ENCODE peak calls at places on chromosome 14, in six cellular contexts. Z, B, A, D, W and V are unnamed samples.
A peak's percentile ranks its signal among the peaks of the same experiment; 100 is the strongest.

GRCh38 chr14:50059773-50060629 is 56.4 kb downstream of the VCPKMT start:
- DNase-seq in W (no peak), B (no peak), A (peak; percentile 16), D (no peak), Z (no peak), V (no peak)

GRCh38 chr14:54715244-54715643 is 148.3 kb downstream of the SAMD4A start:
- DNase-seq in Z (no peak), B (no peak), A (peak; percentile 44), W (peak; percentile 4), D (no peak), V (no peak)

GRCh38 chr14:53619625-53620324 is 336.9 kb downstream of the BMP4 start:
- DNase-seq in A (peak; percentile 80), Z (no peak), D (no peak), W (no peak), B (peak; percentile 66), V (peak; percentile 62)

GRCh38 chr14:97021001-97021400 is 223.8 kb downstream of the VRK1 start:
- DNase-seq in B (no peak), Z (no peak), A (no peak), D (no peak), W (no peak), V (no peak)

GRCh38 chr14:71714225-71714624 is 218.0 kb upstream of the RGS6 start:
- DNase-seq in B (no peak), A (no peak), D (no peak), Z (no peak), W (no peak), V (peak; percentile 95)

GRCh38 chr14:68680541-68681051 is 112.3 kb downstream of the ZFP36L1 start:
- DNase-seq in Z (no peak), D (no peak), W (no peak), A (no peak), B (peak; percentile 49), V (no peak)

GRCh38 chr14:94089479-94089878 is 8.4 kb downstream of the IFI27L1 start:
- DNase-seq in B (no peak), A (no peak), Z (no peak), D (no peak), W (no peak), V (no peak)

GRCh38 chr14:28771168-28771567 is 4.6 kb downstream of the FOXG1 start:
- DNase-seq in A (no peak), B (no peak), Z (no peak), W (no peak), D (no peak), V (no peak)

GRCh38 chr14:49984419-49984818 is 91.5 kb downstream of the ARF6 start:
- DNase-seq in B (peak; percentile 82), A (no peak), D (no peak), W (no peak), Z (no peak), V (peak; percentile 50)

GRCh38 chr14:67940894-67941455 is 121.4 kb downstream of the RAD51B start:
- DNase-seq in D (no peak), Z (no peak), B (peak; percentile 61), W (no peak), A (no peak), V (peak; percentile 91)

GRCh38 chr14:54001189-54001878 is 44.7 kb upstream of the BMP4 start:
- DNase-seq in B (no peak), D (no peak), W (no peak), Z (no peak), A (peak; percentile 59), V (no peak)

GRCh38 chr14:106436310-106436905 is 910.0 kb downstream of the TMEM121 start:
- DNase-seq in A (peak; percentile 1), B (no peak), Z (no peak), W (no peak), D (no peak), V (no peak)

GRCh38 chr14:101895256-101895655 is 69.1 kb upstream of the DYNC1H1 start:
- DNase-seq in D (no peak), A (no peak), Z (no peak), B (no peak), W (no peak), V (no peak)

GRCh38 chr14:47207636-47208035 is 467.8 kb downstream of the MDGA2 start:
- DNase-seq in D (no peak), Z (no peak), A (peak; percentile 30), B (peak; percentile 46), W (no peak), V (no peak)

GRCh38 chr14:81187832-81188522 is 32.8 kb downstream of the GTF2A1 start:
- DNase-seq in W (no peak), A (no peak), B (no peak), Z (no peak), D (no peak), V (no peak)

GRCh38 chr14:39396448-39396847 is 35.8 kb downstream of the FBXO33 start:
- DNase-seq in D (no peak), W (no peak), Z (no peak), B (peak; percentile 15), A (no peak), V (peak; percentile 6)

GRCh38 chr14:45249847-45250575 is 3.0 kb downstream of the MIS18BP1 start:
- DNase-seq in W (no peak), D (no peak), B (peak; percentile 99), A (no peak), Z (no peak), V (peak; percentile 75)

GRCh38 chr14:75119056-75119455 is 7.8 kb downstream of the NEK9 start:
- DNase-seq in W (no peak), D (no peak), Z (no peak), A (no peak), B (peak; percentile 43), V (peak; percentile 38)

GRCh38 chr14:90019824-90020523 is 41.8 kb upstream of the KCNK13 start:
- DNase-seq in A (no peak), B (no peak), W (no peak), Z (no peak), D (no peak), V (no peak)

GRCh38 chr14:67908061-67908767 is 88.6 kb downstream of the RAD51B start:
- DNase-seq in W (no peak), D (no peak), B (no peak), A (no peak), Z (no peak), V (peak; percentile 13)

GRCh38 chr14:88346048-88346639 is 23.1 kb upstream of the KCNK10 start:
- DNase-seq in Z (no peak), W (no peak), D (no peak), A (no peak), B (no peak), V (no peak)

DNA sequence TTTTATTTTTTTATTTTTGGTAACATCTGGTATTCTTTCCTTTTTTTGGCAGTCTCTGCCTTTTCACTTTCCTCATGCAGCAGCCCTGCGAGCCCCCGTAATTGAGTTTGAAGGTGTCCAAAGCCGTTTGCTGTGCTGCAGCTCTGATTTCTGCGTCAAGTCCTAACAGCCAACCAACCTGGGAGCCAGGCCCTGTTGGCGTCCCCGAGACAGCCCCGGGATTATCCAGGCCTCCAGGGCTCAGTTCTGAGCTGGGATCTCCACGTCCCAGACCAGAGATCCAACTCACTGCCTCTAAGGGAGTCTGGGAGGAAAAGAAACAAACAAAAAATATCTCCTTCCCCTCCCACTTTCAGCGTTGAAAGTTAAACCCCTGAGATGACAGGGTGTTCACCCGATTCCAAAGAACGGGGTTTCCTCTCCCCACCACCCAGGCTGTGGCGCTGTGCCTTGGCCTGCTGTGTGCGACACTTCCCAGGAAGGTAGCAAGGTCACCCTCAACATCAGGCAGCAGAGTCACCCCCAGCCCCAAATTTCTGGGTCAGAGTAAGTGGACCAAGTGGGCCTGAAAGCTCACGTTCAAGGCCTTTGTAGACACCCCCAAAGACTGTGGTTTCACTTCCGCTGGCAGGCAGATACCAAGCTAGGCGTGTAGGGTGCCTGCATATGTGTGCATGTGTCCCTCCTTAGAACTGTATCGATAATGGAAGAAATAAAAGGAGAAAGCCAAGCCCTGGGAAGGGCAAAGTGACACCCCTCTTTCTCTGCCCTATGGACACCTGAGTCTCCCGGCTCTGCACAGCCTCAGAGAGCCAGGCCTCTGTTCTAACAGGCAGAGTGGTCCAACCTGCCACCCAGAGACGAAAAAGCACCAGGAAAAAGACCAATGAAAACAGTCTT is 11.1 kb downstream of the BCL11B start:
- DNase-seq in Z (no peak), D (no peak), W (no peak), B (no peak), A (no peak), V (no peak)
- H3K9ac ChIP-seq in Z (no peak overlapping the region), D (no peak overlapping the region), W (no peak overlapping the region), B (no peak overlapping the region), A (peak overlapping the region; percentile 29), V (no peak overlapping the region)

GRCh38 chr14:21106506-21107359 is 5.9 kb downstream of the TMEM253 start:
- DNase-seq in D (peak; percentile 71), A (peak; percentile 89), B (peak; percentile 78), Z (peak; percentile 86), W (peak; percentile 79), V (peak; percentile 88)

GRCh38 chr14:21109377-21110260 is 8.8 kb downstream of the TMEM253 start:
- DNase-seq in W (no peak), A (peak; percentile 79), B (no peak), Z (no peak), D (no peak), V (no peak)

GRCh38 chr14:21106191-21106505 is 5.3 kb downstream of the TMEM253 start:
- DNase-seq in D (no peak), W (no peak), Z (no peak), B (no peak), A (no peak), V (peak; percentile 58)

GRCh38 chr14:21108791-21109190 is 7.9 kb downstream of the TMEM253 start:
- DNase-seq in D (no peak), B (no peak), W (no peak), Z (no peak), A (no peak), V (no peak)

DNA sequence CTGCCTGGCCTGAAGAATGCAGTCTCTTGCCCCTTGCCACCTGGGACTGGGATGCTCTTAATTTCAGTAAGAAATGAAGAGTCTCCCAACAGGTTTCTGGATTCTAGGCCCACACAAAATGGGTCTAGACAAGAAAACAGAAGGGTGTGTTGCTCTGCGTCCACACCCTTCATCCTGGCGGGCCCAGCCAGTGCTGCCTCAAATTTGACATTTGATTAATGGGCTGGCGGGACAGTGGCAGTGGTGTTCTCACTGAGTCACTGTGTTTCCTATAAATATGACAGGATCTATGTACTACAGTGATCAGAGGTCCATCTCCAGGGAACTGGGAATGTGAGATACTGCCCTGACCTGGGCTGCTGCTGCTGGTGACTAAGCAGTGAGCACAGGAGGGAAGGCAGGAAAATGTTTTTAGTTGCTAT is 6.5 kb downstream of the TMEM253 start:
- DNase-seq in B (peak; percentile 54), Z (no peak), D (no peak), A (no peak), W (peak; percentile 51), V (no peak)
- H3K9ac ChIP-seq in B (peak overlapping the region; percentile 99), Z (no peak overlapping the region), D (no peak overlapping the region), A (peak overlapping the region; percentile 22), W (peak overlapping the region; percentile 22), V (peak overlapping the region; percentile 97)

GRCh38 chr14:95488376-95489162 is 27.9 kb downstream of the SYNE3 start:
- DNase-seq in D (no peak), Z (no peak), A (no peak), W (no peak), B (no peak), V (no peak)
- H3K9ac ChIP-seq in D (no peak overlapping the region), Z (no peak overlapping the region), A (no peak overlapping the region), W (no peak overlapping the region), B (peak overlapping the region; percentile 49), V (peak overlapping the region; percentile 66)

GRCh38 chr14:41037388-41037787 is 569.3 kb upstream of the LRFN5 start:
- DNase-seq in W (no peak), D (no peak), Z (no peak), A (no peak), B (no peak), V (no peak)

DNA sequence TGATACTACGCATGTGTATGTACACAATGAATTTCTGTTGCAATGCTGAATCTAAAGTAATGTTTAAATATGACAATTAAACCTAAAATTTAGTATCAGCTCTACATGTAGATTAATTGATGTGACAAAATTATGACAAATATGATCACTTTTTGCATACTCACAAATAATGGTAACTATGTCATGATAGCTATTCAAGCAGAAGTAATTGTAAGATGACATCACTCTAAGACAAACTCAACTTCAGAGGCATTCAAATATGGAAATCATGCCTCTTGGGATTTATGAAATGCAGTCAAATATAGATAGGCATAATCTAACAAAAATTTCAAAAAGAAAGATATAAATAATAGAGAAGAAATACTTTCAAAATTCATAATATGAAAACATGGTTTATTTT is 571.7 kb upstream of the LRFN5 start:
- DNase-seq in B (no peak), A (no peak), D (no peak), W (no peak), Z (no peak), V (no peak)
- H3K9ac ChIP-seq in B (no peak overlapping the region), A (no peak overlapping the region), D (no peak overlapping the region), W (no peak overlapping the region), Z (no peak overlapping the region), V (no peak overlapping the region)